ENCODE peak calls at places on chromosomes 2 and 18, in nine cellular contexts. W is NCI-H1048, V is IMR-90, E is astrocyte of the hippocampus, P is AG08396, U is NCI-H2081, Q is spleen, Z is astrocyte of the spinal cord, A is progenitor cell of endocrine pancreas. I is an unnamed sample.

GRCh38 chr2:228657807-228658402 is 476.4 kb upstream of the SPHKAP start:
- DNase-seq in Z (peak; percentile 48), E (peak; percentile 37), A (no peak), Q (no peak), V (peak; percentile 46), W (no peak), P (peak; percentile 14), U (peak; percentile 46), I (no peak)

GRCh38 chr2:43853141-43854081 is 14.6 kb downstream of the ABCG8 start:
- DNase-seq in V (no peak), E (no peak), W (no peak), U (no peak), Z (no peak), A (no peak), P (no peak), Q (peak; percentile 62), I (no peak)

GRCh38 chr2:231890896-231891513 is 35.2 kb downstream of the NPPC start:
- DNase-seq in U (no peak), V (no peak), W (no peak), P (no peak), A (no peak), Z (no peak), E (no peak), Q (peak; percentile 39), I (no peak)

GRCh38 chr2:222708274-222708710 is 36.8 kb downstream of the MOGAT1 start:
- DNase-seq in Q (peak; percentile 94), U (peak; percentile 64), W (peak; percentile 23), E (peak; percentile 85), Z (peak; percentile 78), A (peak; percentile 64), V (peak; percentile 74), P (peak; percentile 38), I (peak; percentile 31)

GRCh38 chr18:78898635-78899034 is 81.0 kb upstream of the SALL3 start:
- DNase-seq in V (no peak), Q (no peak), W (no peak), E (no peak), A (no peak), Z (no peak), U (no peak), P (no peak), I (no peak)

GRCh38 chr18:34694611-34695165 is 15.4 kb upstream of the DTNA start:
- DNase-seq in Q (no peak), P (no peak), E (no peak), U (no peak), Z (no peak), W (no peak), V (peak; percentile 13), A (no peak), I (no peak)

GRCh38 chr2:88737385-88737784 is 45.9 kb downstream of the RPIA start:
- DNase-seq in V (peak; percentile 13), Q (no peak), A (no peak), W (no peak), P (no peak), Z (no peak), E (no peak), U (no peak), I (no peak)

GRCh38 chr2:54942373-54942772 is 107.9 kb downstream of the RTN4 start:
- DNase-seq in V (no peak), U (no peak), P (no peak), A (no peak), E (no peak), Z (no peak), Q (peak; percentile 57), W (no peak), I (no peak)

GRCh38 chr2:54725343-54726099 is 2.1 kb downstream of the EML6 start:
- DNase-seq in Q (no peak), Z (no peak), U (no peak), P (no peak), V (no peak), E (peak; percentile 4), W (no peak), A (no peak), I (no peak)

GRCh38 chr2:177353084-177353483 is 39.5 kb upstream of the AGPS start:
- DNase-seq in E (peak; percentile 18), W (no peak), A (no peak), U (no peak), Z (peak; percentile 65), Q (no peak), P (no peak), V (peak; percentile 34), I (no peak)

GRCh38 chr2:127413782-127414743 is 4.2 kb upstream of the PROC start:
- DNase-seq in Z (peak; percentile 69), A (no peak), V (peak; percentile 78), U (no peak), Q (no peak), P (no peak), E (peak; percentile 43), W (no peak), I (no peak)